ENCODE peak calls at places on chromosomes 7 and 10, in four cellular contexts. O, F, S and G are unnamed samples.
A peak's percentile ranks its signal among the peaks of the same experiment; 100 is the strongest.

GRCh38 chr10:13922591-13922990 is 335.8 kb downstream of the PRPF18 start:
- DNase-seq in F (no peak), S (no peak), O (no peak), G (no peak)

GRCh38 chr7:134645935-134646334 is 718 bp upstream of the BPGM start:
- DNase-seq in F (peak; percentile 69), S (no peak), O (no peak), G (no peak)

GRCh38 chr10:32150532-32151101 is 94.4 kb upstream of the KIF5B start:
- DNase-seq in O (no peak), F (no peak), S (no peak), G (no peak)

GRCh38 chr10:3539696-3540383 is 245.2 kb downstream of the KLF6 start:
- DNase-seq in F (no peak), O (no peak), S (no peak), G (no peak)

GRCh38 chr10:27783660-27784059 is 38.0 kb upstream of the MKX start:
- DNase-seq in S (no peak), O (no peak), F (no peak), G (no peak)

GRCh38 chr10:3412071-3412582 is 239.5 kb upstream of the PITRM1 start:
- DNase-seq in O (no peak), S (no peak), F (no peak), G (no peak)

GRCh38 chr7:91434821-91435220 is 170.6 kb downstream of the FZD1 start:
- DNase-seq in S (no peak), F (no peak), O (no peak), G (no peak)

GRCh38 chr7:32957326-32958045 is at the start of gene FKBP9:
- DNase-seq in F (peak; percentile 79), O (peak; percentile 83), S (peak; percentile 92), G (peak; percentile 44)

GRCh38 chr10:69864321-69864720 is 62.6 kb downstream of the COL13A1 start:
- DNase-seq in S (no peak), O (no peak), F (no peak), G (no peak)

GRCh38 chr7:81447351-81447952 is 322.4 kb downstream of the HGF start:
- DNase-seq in F (peak; percentile 68), S (no peak), O (no peak), G (no peak)

GRCh38 chr10:97991875-97992274 is 38.5 kb downstream of the CRTAC1 start:
- DNase-seq in S (no peak), F (no peak), O (no peak), G (no peak)

GRCh38 chr10:5650664-5651063 is 15.7 kb downstream of the ASB13 start:
- DNase-seq in F (no peak), S (no peak), O (no peak), G (no peak)

GRCh38 chr7:103803631-103804030 is 185.8 kb downstream of the RELN start:
- DNase-seq in O (no peak), S (no peak), F (no peak), G (no peak)

GRCh38 chr10:42615419-42615818 is 23.0 kb downstream of the ZNF33B start:
- DNase-seq in F (no peak), S (no peak), O (no peak), G (no peak)

GRCh38 chr7:47577351-47577919 is 4.5 kb downstream of the TNS3 start:
- DNase-seq in S (no peak), F (no peak), O (no peak), G (no peak)

GRCh38 chr10:128576916-128577670 is 450.9 kb upstream of the MKI67 start:
- DNase-seq in S (no peak), F (no peak), O (no peak), G (no peak)